ENCODE peak calls at places on chromosomes 12 and 14, in five cellular contexts. N is GM12865, G is tibial nerve, I is adipocyte, U is colonic mucosa. Q is an unnamed sample.

GRCh38 chr12:3227076-3227975 is 150.1 kb downstream of the TSPAN9 start:
- DNase-seq in N (no peak), G (no peak), I (no peak), U (no peak), Q (no peak)

GRCh38 chr14:74941676-74942097 is 13.7 kb downstream of the PGF start:
- DNase-seq in N (peak; percentile 84), G (no peak), I (peak; percentile 57), U (no peak), Q (no peak)

GRCh38 chr12:29164477-29165163 is 15.5 kb downstream of the FAR2 start:
- DNase-seq in N (peak; percentile 71), G (no peak), I (peak; percentile 73), U (no peak), Q (no peak)

GRCh38 chr14:64674829-64675228 is 29.4 kb upstream of the PLEKHG3 start:
- DNase-seq in N (no peak), G (no peak), I (no peak), U (no peak), Q (no peak)

GRCh38 chr12:27797301-27798025 is 17.4 kb upstream of the MANSC4 start:
- DNase-seq in N (no peak), G (no peak), I (no peak), U (no peak), Q (no peak)

GRCh38 chr14:69921052-69921451 is 41.8 kb downstream of the SMOC1 start:
- DNase-seq in N (no peak), G (no peak), I (no peak), U (no peak), Q (no peak)

GRCh38 chr14:59407246-59407615 is 57.9 kb downstream of the GPR135 start:
- DNase-seq in N (no peak), G (no peak), I (peak; percentile 90), U (no peak), Q (no peak)

GRCh38 chr12:91902860-91903683 is 242.6 kb downstream of the BTG1 start:
- DNase-seq in N (peak; percentile 1), G (no peak), I (no peak), U (no peak), Q (no peak)

GRCh38 chr12:19130224-19131019 is 889 bp downstream of the PLEKHA5 start:
- DNase-seq in N (no peak), G (peak; percentile 11), I (peak; percentile 69), U (peak; percentile 58), Q (peak; percentile 29)

GRCh38 chr14:105865904-105866840 is 339.8 kb downstream of the TMEM121 start:
- DNase-seq in N (no peak), G (no peak), I (no peak), U (no peak), Q (no peak)

GRCh38 chr12:95130096-95130495 is 56.7 kb upstream of the NR2C1 start:
- DNase-seq in N (no peak), G (no peak), I (no peak), U (no peak), Q (no peak)

GRCh38 chr12:124995200-124995961 is 1.9 kb downstream of the BRI3BP start:
- DNase-seq in N (peak; percentile 59), G (no peak), I (no peak), U (peak; percentile 59), Q (no peak)
- H3K4me3 ChIP-seq in N (peak overlapping the region; percentile 93), G (no peak overlapping the region), I (no peak overlapping the region), U (peak overlapping the region; percentile 62), Q (peak overlapping the region; percentile 88)

GRCh38 chr14:28770061-28770460 is 3.5 kb downstream of the FOXG1 start:
- DNase-seq in N (no peak), G (no peak), I (no peak), U (no peak), Q (no peak)
- H3K4me3 ChIP-seq in N (no peak overlapping the region), G (no peak overlapping the region), I (no peak overlapping the region), U (no peak overlapping the region), Q (no peak overlapping the region)

DNA sequence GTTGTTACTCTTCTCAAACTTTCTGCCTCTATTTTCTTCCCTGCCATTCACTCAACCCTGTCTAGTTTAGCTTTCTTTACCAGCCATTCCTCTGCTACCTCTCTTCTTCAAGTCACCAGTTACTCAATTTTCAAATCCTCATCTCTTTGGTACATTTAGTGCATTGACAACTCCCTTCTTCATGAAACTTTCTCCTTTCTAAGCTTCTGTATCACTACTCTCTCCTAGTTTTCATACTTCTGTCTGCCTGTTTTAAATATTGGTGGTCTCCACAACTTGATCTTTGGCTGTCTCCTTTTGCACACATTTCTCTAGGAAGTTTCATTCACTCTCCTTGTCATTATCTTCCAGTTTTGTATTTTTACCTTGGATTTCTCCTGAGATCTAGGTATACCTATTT is 6.0 kb downstream of the LEMD3 start:
- DNase-seq in N (no peak), G (no peak), I (no peak), U (no peak), Q (no peak)
- H3K4me3 ChIP-seq in N (no peak overlapping the region), G (no peak overlapping the region), I (no peak overlapping the region), U (no peak overlapping the region), Q (no peak overlapping the region)

GRCh38 chr14:99737956-99738667 is 54.0 kb downstream of the CYP46A1 start:
- DNase-seq in N (no peak), G (no peak), I (no peak), U (no peak), Q (no peak)
- H3K4me3 ChIP-seq in N (no peak overlapping the region), G (peak overlapping the region; percentile 10), I (peak overlapping the region; percentile 74), U (peak overlapping the region; percentile 25), Q (no peak overlapping the region)

GRCh38 chr12:93804392-93805179 is 127.4 kb downstream of the CRADD start:
- DNase-seq in N (no peak), G (no peak), I (no peak), U (no peak), Q (no peak)
- H3K4me3 ChIP-seq in N (no peak overlapping the region), G (no peak overlapping the region), I (peak overlapping the region; percentile 12), U (no peak overlapping the region), Q (no peak overlapping the region)

DNA sequence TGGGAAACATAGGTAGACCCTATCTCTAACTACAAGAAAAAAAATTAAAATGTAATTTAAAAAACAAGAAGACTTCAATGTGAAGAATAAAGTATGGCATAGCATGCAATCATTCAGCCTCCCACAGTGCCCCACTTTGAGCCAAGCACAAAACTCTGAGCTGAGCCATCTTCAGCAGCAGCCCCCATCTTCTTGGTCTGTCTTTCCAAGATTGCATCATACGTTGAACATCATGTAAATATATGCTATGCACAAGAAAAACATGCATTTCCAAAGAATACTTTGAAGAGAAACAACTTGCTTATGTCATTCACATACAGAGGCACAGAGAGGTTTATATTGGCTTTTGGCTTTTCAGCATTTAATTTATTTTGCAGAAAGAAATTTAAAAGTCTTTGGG is 105.8 kb upstream of the TMPO start:
- DNase-seq in N (no peak), G (no peak), I (no peak), U (no peak), Q (no peak)
- H3K4me3 ChIP-seq in N (no peak overlapping the region), G (no peak overlapping the region), I (no peak overlapping the region), U (no peak overlapping the region), Q (no peak overlapping the region)

GRCh38 chr14:73789996-73790581 is 61.5 kb upstream of the PTGR2 start:
- DNase-seq in N (no peak), G (peak; percentile 73), I (peak; percentile 85), U (no peak), Q (no peak)
- H3K4me3 ChIP-seq in N (no peak overlapping the region), G (no peak overlapping the region), I (peak overlapping the region; percentile 20), U (no peak overlapping the region), Q (no peak overlapping the region)

DNA sequence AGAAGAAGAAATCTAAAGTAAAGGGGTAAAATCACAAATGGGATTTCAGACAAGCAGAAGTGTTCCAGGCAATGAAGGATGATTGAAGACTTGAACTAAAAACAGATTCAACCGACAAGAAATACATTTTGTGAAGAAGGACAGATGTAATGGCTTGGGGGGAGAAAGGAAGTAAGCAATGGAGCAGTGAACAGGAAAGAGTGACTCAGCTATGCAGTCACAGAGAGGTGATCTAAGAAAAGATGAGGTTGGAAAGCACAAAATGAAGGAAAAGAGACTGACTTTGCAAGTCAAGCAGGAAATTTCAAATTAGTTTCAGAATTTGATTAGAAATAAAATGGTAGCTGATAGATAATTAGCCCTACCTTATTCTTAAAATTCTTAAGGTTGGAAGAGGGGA is 66.5 kb downstream of the PUS7L start:
- DNase-seq in N (no peak), G (no peak), I (peak; percentile 35), U (no peak), Q (no peak)
- H3K4me3 ChIP-seq in N (no peak overlapping the region), G (no peak overlapping the region), I (no peak overlapping the region), U (no peak overlapping the region), Q (no peak overlapping the region)

GRCh38 chr14:76331328-76332011 is 44.5 kb upstream of the ESRRB start:
- DNase-seq in N (no peak), G (no peak), I (no peak), U (no peak), Q (no peak)

GRCh38 chr14:76329150-76329881 is 46.6 kb upstream of the ESRRB start:
- DNase-seq in N (no peak), G (no peak), I (no peak), U (no peak), Q (no peak)

GRCh38 chr14:76328457-76329137 is 47.3 kb upstream of the ESRRB start:
- DNase-seq in N (no peak), G (no peak), I (no peak), U (no peak), Q (no peak)

GRCh38 chr14:76330411-76331327 is 45.3 kb upstream of the ESRRB start:
- DNase-seq in N (no peak), G (no peak), I (no peak), U (no peak), Q (no peak)

DNA sequence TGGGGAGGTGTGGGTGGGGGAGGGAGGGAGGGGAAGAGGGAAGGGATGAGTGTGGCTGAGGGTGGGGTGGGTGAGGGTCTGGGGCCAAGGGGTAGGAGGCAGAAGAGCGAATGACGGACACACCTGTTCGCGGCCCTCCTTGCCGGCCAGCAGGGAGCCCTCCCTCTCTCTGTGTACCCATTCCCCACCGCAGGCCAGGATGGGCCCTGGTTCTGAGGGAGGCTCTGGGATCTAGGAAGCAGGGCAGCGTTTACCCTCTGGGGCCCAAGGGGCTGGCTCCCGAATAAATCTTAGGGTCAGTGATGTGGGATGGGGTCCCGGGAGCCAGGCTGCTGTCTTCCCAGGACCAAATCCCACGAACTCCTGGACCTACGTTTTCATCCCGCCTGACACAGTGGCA is 46.0 kb upstream of the ESRRB start:
- DNase-seq in N (no peak), G (no peak), I (no peak), U (no peak), Q (no peak)
- H3K4me3 ChIP-seq in N (no peak overlapping the region), G (no peak overlapping the region), I (no peak overlapping the region), U (no peak overlapping the region), Q (no peak overlapping the region)